ENCODE peak calls at places on chromosomes 16 and 17, in ten cellular contexts. R, I, T, Y, K, Q, M, G, D and P are unnamed samples.

GRCh38 chr16:67613808-67614207 is 31.1 kb upstream of the CARMIL2 start:
- DNase-seq in R (no peak), G (no peak), K (no peak), Y (peak; percentile 23), T (no peak), I (no peak), D (no peak), Q (no peak), M (no peak), P (no peak)

GRCh38 chr17:17722081-17722905 is 41.0 kb downstream of the RAI1 start:
- DNase-seq in G (no peak), T (no peak), R (no peak), M (peak; percentile 63), I (no peak), K (no peak), D (peak; percentile 87), Q (peak; percentile 68), Y (no peak), P (no peak)

GRCh38 chr16:46920402-46921068 is 36.4 kb downstream of the GPT2 start:
- DNase-seq in G (peak; percentile 94), I (no peak), M (peak; percentile 52), Y (no peak), R (no peak), K (no peak), T (no peak), D (no peak), Q (no peak), P (no peak)

GRCh38 chr17:44961921-44962350 is 6.2 kb downstream of the C1QL1 start:
- DNase-seq in Y (peak; percentile 46), I (no peak), G (no peak), M (no peak), T (no peak), R (no peak), D (no peak), K (no peak), Q (no peak), P (no peak)

GRCh38 chr16:9378876-9379275 is 287.4 kb downstream of the HAPSTR1 start:
- DNase-seq in K (no peak), I (no peak), M (no peak), D (no peak), Q (no peak), T (no peak), Y (no peak), G (no peak), R (no peak), P (no peak)

GRCh38 chr16:69563605-69564580 is 1.9 kb upstream of the NFAT5 start:
- DNase-seq in R (peak; percentile 55), I (no peak), D (peak; percentile 39), K (no peak), Q (peak; percentile 12), T (no peak), Y (no peak), M (peak; percentile 8), G (no peak), P (peak; percentile 72)

GRCh38 chr16:78987676-78988075 is 612.9 kb downstream of the MAF start:
- DNase-seq in T (no peak), R (no peak), Q (no peak), G (no peak), K (no peak), I (no peak), D (no peak), Y (no peak), M (no peak), P (no peak)

GRCh38 chr17:4472281-4472680 is 26.4 kb upstream of the SPNS2 start:
- DNase-seq in I (no peak), D (no peak), Q (no peak), G (no peak), T (no peak), K (no peak), Y (no peak), R (no peak), M (no peak), P (no peak)

GRCh38 chr17:59400858-59401257 is 69.4 kb downstream of the YPEL2 start:
- DNase-seq in Y (no peak), M (no peak), D (no peak), G (no peak), R (no peak), K (no peak), I (no peak), Q (no peak), T (no peak), P (no peak)

GRCh38 chr16:70561623-70562022 is 38.0 kb downstream of the SF3B3 start:
- DNase-seq in R (no peak), M (peak; percentile 73), I (no peak), Q (no peak), K (no peak), G (peak; percentile 37), Y (no peak), T (no peak), D (no peak), P (no peak)

GRCh38 chr16:73753931-73754330 is 542.7 kb upstream of the PSMD7 start:
- DNase-seq in I (no peak), G (no peak), M (no peak), R (peak; percentile 22), K (no peak), Q (no peak), Y (no peak), D (no peak), T (no peak), P (no peak)

GRCh38 chr17:41645371-41646063 is 21.1 kb upstream of the KRT17 start:
- DNase-seq in D (no peak), R (peak; percentile 56), G (no peak), K (peak; percentile 39), I (no peak), M (peak; percentile 45), Q (peak; percentile 21), Y (no peak), T (no peak), P (no peak)

GRCh38 chr16:77943770-77944169 is 78.6 kb upstream of the CLEC3A start:
- DNase-seq in G (peak; percentile 16), Y (no peak), T (no peak), K (no peak), M (no peak), Q (no peak), I (no peak), D (no peak), R (no peak), P (no peak)

GRCh38 chr16:15952265-15952711 is 2.9 kb downstream of the ABCC1 start:
- DNase-seq in I (no peak), T (no peak), R (no peak), D (no peak), Q (no peak), Y (no peak), K (no peak), M (no peak), G (no peak), P (no peak)

GRCh38 chr17:60039096-60039495 is 39.6 kb downstream of the HEATR6 start:
- DNase-seq in D (no peak), Y (no peak), G (no peak), Q (no peak), T (no peak), M (no peak), I (no peak), R (peak; percentile 11), K (no peak), P (no peak)

GRCh38 chr17:40075216-40076100 is 12.7 kb downstream of the THRA start:
- DNase-seq in R (no peak), K (peak; percentile 79), Q (no peak), D (peak; percentile 87), Y (peak; percentile 78), M (peak; percentile 92), T (peak; percentile 91), G (peak; percentile 98), I (no peak), P (no peak)

GRCh38 chr16:56203052-56203451 is 11.8 kb downstream of the GNAO1 start:
- DNase-seq in I (no peak), G (no peak), Q (no peak), R (peak; percentile 6), K (no peak), M (peak; percentile 45), Y (peak; percentile 71), D (no peak), T (peak; percentile 50), P (no peak)

GRCh38 chr17:63740464-63741181 is 976 bp downstream of the STRADA start:
- DNase-seq in I (no peak), D (peak; percentile 1), M (no peak), T (no peak), K (peak; percentile 6), Q (no peak), Y (peak; percentile 79), R (peak; percentile 21), G (no peak), P (peak; percentile 38)

GRCh38 chr16:65576631-65577030 is 454.8 kb upstream of the CDH11 start:
- DNase-seq in Y (peak; percentile 18), D (no peak), R (no peak), Q (no peak), T (no peak), M (no peak), G (no peak), K (no peak), I (no peak), P (no peak)

GRCh38 chr17:77772461-77772897 is 186.0 kb upstream of the TNRC6C start:
- DNase-seq in I (no peak), M (no peak), K (peak; percentile 25), G (peak; percentile 28), T (peak; percentile 76), D (peak; percentile 55), R (peak; percentile 56), Y (peak; percentile 70), Q (no peak), P (no peak)

GRCh38 chr17:29076722-29077121 is 33.8 kb downstream of the PIPOX start:
- DNase-seq in G (no peak), R (no peak), I (no peak), D (no peak), Y (no peak), Q (no peak), K (no peak), M (peak; percentile 87), T (no peak), P (no peak)

GRCh38 chr17:7138800-7139381 is 24.3 kb upstream of the ASGR2 start:
- DNase-seq in M (no peak), I (no peak), D (no peak), T (no peak), G (no peak), K (no peak), R (no peak), Y (no peak), Q (no peak), P (no peak)

GRCh38 chr17:60372790-60373483 is 19.0 kb downstream of the USP32 start:
- DNase-seq in T (no peak), D (no peak), R (peak; percentile 62), K (peak; percentile 40), Q (peak; percentile 65), Y (no peak), G (no peak), I (no peak), M (no peak), P (peak; percentile 67)

GRCh38 chr17:71699907-71700306 is 420.9 kb upstream of the SOX9 start:
- DNase-seq in K (no peak), Q (no peak), T (no peak), M (peak; percentile 11), I (no peak), R (no peak), D (no peak), G (no peak), Y (no peak), P (no peak)

GRCh38 chr16:75406943-75407342 is 26.4 kb downstream of the CFDP1 start:
- DNase-seq in G (no peak), D (no peak), I (no peak), Q (no peak), T (no peak), K (no peak), M (no peak), R (no peak), Y (no peak), P (no peak)

GRCh38 chr16:86343111-86343642 is 167.2 kb upstream of the FOXF1 start:
- DNase-seq in D (peak; percentile 42), T (peak; percentile 56), G (peak; percentile 24), Y (no peak), I (peak; percentile 84), K (peak; percentile 84), Q (no peak), R (peak; percentile 53), M (peak; percentile 8), P (no peak)

GRCh38 chr17:17690156-17690737 is 9.0 kb downstream of the RAI1 start:
- DNase-seq in T (no peak), G (no peak), Y (no peak), K (no peak), M (no peak), R (no peak), I (no peak), D (no peak), Q (peak; percentile 12), P (no peak)

GRCh38 chr17:47603830-47604229 is 45.9 kb upstream of the KPNB1 start:
- DNase-seq in G (no peak), Q (no peak), M (no peak), K (no peak), D (no peak), I (no peak), T (no peak), R (no peak), Y (no peak), P (no peak)